ENCODE peak calls at places on chromosomes 11 and 22, in eight cellular contexts. P is CD8-positive, alpha-beta memory T cell; K is fibroblast of lung; J is naive thymus-derived CD4-positive, alpha-beta T cell; R is colonic mucosa; M is ovary; A is SK-N-SH; T is psoas muscle. Z is an unnamed sample.

GRCh38 chr11:113351490-113351889 is 36.1 kb upstream of the ANKK1 start:
- DNase-seq in K (no peak), T (no peak), A (no peak), J (no peak), P (no peak), M (no peak), R (no peak), Z (no peak)

GRCh38 chr11:46450846-46451470 is 59.4 kb upstream of the CHRM4 start:
- DNase-seq in A (no peak), K (peak; percentile 72), T (no peak), J (no peak), P (no peak), M (no peak), R (no peak), Z (no peak)

GRCh38 chr11:113875414-113876073 is at the start of gene USP28:
- DNase-seq in T (peak; percentile 99), R (peak; percentile 97), A (peak; percentile 99), J (peak; percentile 73), P (peak; percentile 82), K (peak; percentile 94), M (peak; percentile 97), Z (peak; percentile 84)

GRCh38 chr22:49281467-49282340 is 546.0 kb downstream of the BRD1 start:
- DNase-seq in J (no peak), A (no peak), M (no peak), T (no peak), P (no peak), R (no peak), K (peak; percentile 7), Z (no peak)

GRCh38 chr11:117187799-117188481 is 9.4 kb downstream of the SIDT2 start:
- DNase-seq in T (peak; percentile 41), M (peak; percentile 23), K (no peak), A (peak; percentile 23), P (peak; percentile 39), J (no peak), R (peak; percentile 21), Z (no peak)

GRCh38 chr11:74694136-74694535 is 37.1 kb downstream of the CHRDL2 start:
- DNase-seq in R (no peak), K (no peak), T (no peak), A (no peak), P (no peak), M (no peak), J (no peak), Z (no peak)

GRCh38 chr11:126112547-126112946 is 49.9 kb upstream of the CDON start:
- DNase-seq in A (peak; percentile 73), T (no peak), M (peak; percentile 81), P (no peak), K (no peak), R (no peak), J (no peak), Z (no peak)

GRCh38 chr11:1515082-1516060 is 28.8 kb upstream of the MOB2 start:
- DNase-seq in M (peak; percentile 85), R (peak; percentile 80), P (peak; percentile 74), J (peak; percentile 61), A (peak; percentile 96), T (peak; percentile 91), K (peak; percentile 41), Z (peak; percentile 62)

GRCh38 chr11:117511483-117511934 is 183.9 kb downstream of the CEP164 start:
- DNase-seq in J (no peak), K (no peak), P (no peak), T (no peak), M (no peak), R (no peak), A (peak; percentile 64), Z (no peak)

GRCh38 chr11:111137846-111138245 is 107.7 kb upstream of the POU2AF2 start:
- DNase-seq in M (no peak), A (no peak), R (no peak), P (no peak), T (no peak), K (no peak), J (no peak), Z (no peak)

GRCh38 chr11:31114437-31114836 is 255.1 kb downstream of the DCDC1 start:
- DNase-seq in T (no peak), P (no peak), M (no peak), A (no peak), R (no peak), K (no peak), J (no peak), Z (no peak)

GRCh38 chr11:57800444-57801184 is 39.0 kb downstream of the CTNND1 start:
- DNase-seq in P (no peak), A (peak; percentile 77), J (peak; percentile 64), T (no peak), K (peak; percentile 58), M (no peak), R (peak; percentile 48), Z (no peak)

GRCh38 chr11:6219359-6219758 is 14.0 kb downstream of the C11orf42 start:
- DNase-seq in P (no peak), K (peak; percentile 91), M (no peak), R (peak; percentile 58), J (no peak), A (no peak), T (no peak), Z (no peak)

GRCh38 chr11:106276126-106276525 is 198.7 kb downstream of the AASDHPPT start:
- DNase-seq in T (no peak), J (no peak), K (peak; percentile 44), R (no peak), A (no peak), M (no peak), P (no peak), Z (no peak)

GRCh38 chr11:66317322-66317765 is 500 bp upstream of the CD248 start:
- DNase-seq in P (peak; percentile 78), K (peak; percentile 20), T (peak; percentile 70), R (no peak), A (peak; percentile 80), M (peak; percentile 57), J (peak; percentile 63), Z (no peak)
- H3K27ac ChIP-seq in P (peak overlapping the region; percentile 73), K (peak overlapping the region; percentile 84), T (peak overlapping the region; percentile 60), R (peak overlapping the region; percentile 57), A (peak overlapping the region; percentile 21), M (peak overlapping the region; percentile 76), J (peak overlapping the region; percentile 99), Z (no peak overlapping the region)

GRCh38 chr22:46002757-46003270 is 25.9 kb upstream of the WNT7B start:
- DNase-seq in R (no peak), T (peak; percentile 66), P (no peak), M (no peak), A (no peak), K (peak; percentile 73), J (no peak), Z (no peak)
- H3K4me1 ChIP-seq in R (peaks cover 12% of the 10 kb centered on the region), T (peaks cover 27% of the 10 kb centered on the region), P (peaks cover 8% of the 10 kb centered on the region), M (peaks cover 18% of the 10 kb centered on the region), A (peaks cover 59% of the 10 kb centered on the region), K (peaks cover 36% of the 10 kb centered on the region), J (peaks cover 5% of the 10 kb centered on the region), Z (no peaks in the 10 kb centered on the region)

GRCh38 chr22:20431520-20432237 is 5.9 kb downstream of the SCARF2 start:
- DNase-seq in A (peak; percentile 31), K (no peak), M (no peak), P (peak; percentile 45), J (no peak), R (no peak), T (peak; percentile 38), Z (no peak)
- H3K27me3 ChIP-seq in A (no peaks in the 10 kb centered on the region), K (no peaks in the 10 kb centered on the region), M (no peaks in the 10 kb centered on the region), P (peaks cover 33% of the 10 kb centered on the region), J (no peaks in the 10 kb centered on the region), R (peaks cover 80% of the 10 kb centered on the region), T (peaks cover 9% of the 10 kb centered on the region), Z (peaks cover 24% of the 10 kb centered on the region)

GRCh38 chr11:63667993-63668392 is 3.2 kb downstream of the ATL3 start:
- DNase-seq in J (no peak), T (no peak), R (no peak), A (no peak), K (peak; percentile 97), P (no peak), M (no peak), Z (no peak)
- H3K27ac ChIP-seq in J (no peak overlapping the region), T (peak overlapping the region; percentile 40), R (no peak overlapping the region), A (peak overlapping the region; percentile 85), K (peak overlapping the region; percentile 81), P (no peak overlapping the region), M (no peak overlapping the region), Z (no peak overlapping the region)

GRCh38 chr22:42417645-42418303 is 14.4 kb downstream of the NFAM1 start:
- DNase-seq in R (no peak), J (no peak), K (no peak), T (no peak), A (no peak), M (no peak), P (no peak), Z (no peak)
- H3K4me1 ChIP-seq in R (no peaks in the 10 kb centered on the region), J (no peaks in the 10 kb centered on the region), K (no peaks in the 10 kb centered on the region), T (no peaks in the 10 kb centered on the region), A (no peaks in the 10 kb centered on the region), M (no peaks in the 10 kb centered on the region), P (no peaks in the 10 kb centered on the region), Z (no peaks in the 10 kb centered on the region)

DNA sequence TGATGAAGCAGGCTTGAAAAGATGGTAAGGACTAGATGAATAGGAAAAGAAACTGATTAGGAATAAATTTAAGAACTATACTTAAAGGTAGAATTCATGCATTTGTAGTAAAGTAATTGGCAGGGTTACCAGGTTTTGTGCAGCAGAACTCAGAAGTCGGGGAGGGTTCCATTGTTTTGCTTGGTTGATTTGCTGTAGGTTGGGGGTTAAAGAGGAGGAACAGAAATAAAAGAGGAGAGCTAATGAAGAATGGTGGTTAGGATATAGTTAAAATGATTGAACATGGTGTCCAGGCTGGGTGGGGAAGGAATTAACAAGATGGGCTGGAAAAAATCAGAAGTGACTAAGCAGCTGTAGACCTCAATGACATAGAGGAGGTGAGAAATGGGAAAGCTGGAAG is 5.5 kb upstream of the SPON1 start:
- DNase-seq in T (no peak), P (no peak), R (no peak), J (no peak), A (no peak), K (no peak), M (no peak), Z (no peak)
- H3K27me3 ChIP-seq in T (no peaks in the 10 kb centered on the region), P (peaks cover 11% of the 10 kb centered on the region), R (no peaks in the 10 kb centered on the region), J (no peaks in the 10 kb centered on the region), A (peaks cover 21% of the 10 kb centered on the region), K (peaks cover 31% of the 10 kb centered on the region), M (no peaks in the 10 kb centered on the region), Z (peaks cover 13% of the 10 kb centered on the region)

DNA sequence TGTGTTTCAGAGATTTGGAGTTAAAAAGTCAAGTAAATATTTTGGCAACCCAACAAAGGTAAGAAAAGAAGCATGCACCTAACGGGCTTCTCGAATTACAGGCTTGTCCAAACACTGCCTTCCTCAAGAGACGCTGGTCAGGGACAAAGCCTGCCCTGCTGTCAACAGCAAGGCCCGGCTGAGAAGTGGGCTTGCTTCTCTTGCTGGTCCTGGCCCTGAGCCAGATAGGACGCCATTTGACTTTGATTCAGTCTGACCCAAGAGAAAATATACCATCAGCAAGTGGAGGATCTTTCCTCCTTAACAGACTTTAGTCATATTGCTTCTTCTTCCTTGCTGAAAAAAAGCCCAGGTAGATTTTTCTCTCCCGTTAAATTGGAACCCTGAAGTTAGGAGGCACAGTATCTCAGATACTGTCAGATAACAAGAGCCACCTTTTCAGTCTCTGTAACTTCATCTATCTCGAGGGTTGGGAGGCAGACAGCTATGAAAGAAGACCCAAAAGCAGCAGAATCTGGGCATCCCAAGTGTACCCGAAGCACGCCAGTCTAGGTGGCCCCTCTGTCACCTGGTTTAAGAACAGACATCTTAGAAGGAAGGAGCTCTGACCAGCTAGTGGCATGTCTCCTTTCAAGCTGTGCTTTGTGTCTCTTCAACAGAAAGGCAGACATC is 57.5 kb downstream of the C22orf31 start:
- DNase-seq in T (no peak), A (no peak), J (no peak), P (no peak), R (no peak), K (no peak), M (no peak), Z (no peak)
- H3K27ac ChIP-seq in T (peak overlapping the region; percentile 68), A (no peak overlapping the region), J (no peak overlapping the region), P (no peak overlapping the region), R (no peak overlapping the region), K (no peak overlapping the region), M (no peak overlapping the region), Z (no peak overlapping the region)

GRCh38 chr11:9756461-9756860 is 92.6 kb downstream of the SWAP70 start:
- DNase-seq in T (no peak), M (no peak), K (no peak), P (no peak), R (no peak), A (no peak), J (no peak), Z (no peak)
- H3K4me1 ChIP-seq in T (peaks cover 21% of the 10 kb centered on the region), M (peaks cover 16% of the 10 kb centered on the region), K (peaks cover 54% of the 10 kb centered on the region), P (peaks cover 14% of the 10 kb centered on the region), R (peaks cover 14% of the 10 kb centered on the region), A (peaks cover 34% of the 10 kb centered on the region), J (peaks cover 7% of the 10 kb centered on the region), Z (peaks cover 16% of the 10 kb centered on the region)

Z was measured in CD4-positive, alpha-beta memory T cell.